ENCODE peak calls at places on chromosome 6, in seven cellular contexts. I is pancreas, D is cardiac fibroblast, J is GM12865, U is left lung, O is GM12878, R is esophagus squamous epithelium. T is an unnamed sample.

GRCh38 chr6:14079433-14079832 is 38.1 kb upstream of the CD83 start:
- DNase-seq in I (no peak), D (peak), J (no peak), U (no peak), O (no peak), R (no peak), T (no peak)

GRCh38 chr6:68975064-68975463 is 340.0 kb downstream of the ADGRB3 start:
- DNase-seq in I (no peak), D (peak), J (no peak), U (no peak), O (no peak), R (no peak), T (no peak)

GRCh38 chr6:135423649-135424128 is 73.9 kb downstream of the AHI1 start:
- DNase-seq in I (no peak), D (peak), J (peak), U (no peak), O (peak), R (no peak), T (peak)

GRCh38 chr6:148547110-148547509 is 199.7 kb upstream of the UST start:
- DNase-seq in I (no peak), D (no peak), J (no peak), U (no peak), O (no peak), R (no peak), T (no peak)

GRCh38 chr6:140546640-140547039 is 1172.2 kb upstream of the CITED2 start:
- DNase-seq in I (no peak), D (no peak), J (no peak), U (no peak), O (no peak), R (no peak), T (no peak)

GRCh38 chr6:63392092-63392724 is 72.4 kb upstream of the LGSN start:
- DNase-seq in I (no peak), D (no peak), J (no peak), U (no peak), O (no peak), R (no peak), T (no peak)

GRCh38 chr6:122609881-122610689 is at the start of gene PKIB:
- DNase-seq in I (peak), D (peak), J (peak), U (peak), O (no peak), R (no peak), T (no peak)

GRCh38 chr6:84774174-84775158 is 10.1 kb upstream of the TBX18 start:
- DNase-seq in I (peak), D (peak), J (no peak), U (no peak), O (no peak), R (no peak), T (no peak)

GRCh38 chr6:89675949-89676753 is 37.6 kb upstream of the LYRM2 start:
- DNase-seq in I (no peak), D (peak), J (no peak), U (no peak), O (no peak), R (no peak), T (no peak)

GRCh38 chr6:73586416-73586974 is 65.7 kb upstream of the EEF1A1 start:
- DNase-seq in I (no peak), D (peak), J (peak), U (no peak), O (peak), R (no peak), T (no peak)

GRCh38 chr6:27126046-27126814 is 121.3 kb upstream of the PRSS16 start:
- DNase-seq in I (no peak), D (no peak), J (no peak), U (no peak), O (no peak), R (no peak), T (no peak)

GRCh38 chr6:135181333-135182119 is 418 bp downstream of the MYB start:
- DNase-seq in I (no peak), D (no peak), J (peak), U (no peak), O (no peak), R (no peak), T (no peak)

GRCh38 chr6:40903456-40903855 is 135.6 kb downstream of the UNC5CL start:
- DNase-seq in I (no peak), D (no peak), J (no peak), U (no peak), O (no peak), R (no peak), T (no peak)

GRCh38 chr6:163066200-163066599 is 338.4 kb downstream of the PACRG start:
- DNase-seq in I (no peak), D (no peak), J (no peak), U (no peak), O (no peak), R (no peak), T (no peak)

GRCh38 chr6:132300323-132300949 is 100.8 kb downstream of the MOXD1 start:
- DNase-seq in I (no peak), D (peak), J (peak), U (no peak), O (no peak), R (no peak), T (peak)

GRCh38 chr6:148790404-148790803 is 43.6 kb downstream of the UST start:
- DNase-seq in I (no peak), D (no peak), J (no peak), U (no peak), O (no peak), R (no peak), T (no peak)

GRCh38 chr6:2791124-2792050 is 26.2 kb downstream of the WRNIP1 start:
- DNase-seq in I (peak), D (peak), J (peak), U (peak), O (peak), R (no peak), T (peak)

DNA sequence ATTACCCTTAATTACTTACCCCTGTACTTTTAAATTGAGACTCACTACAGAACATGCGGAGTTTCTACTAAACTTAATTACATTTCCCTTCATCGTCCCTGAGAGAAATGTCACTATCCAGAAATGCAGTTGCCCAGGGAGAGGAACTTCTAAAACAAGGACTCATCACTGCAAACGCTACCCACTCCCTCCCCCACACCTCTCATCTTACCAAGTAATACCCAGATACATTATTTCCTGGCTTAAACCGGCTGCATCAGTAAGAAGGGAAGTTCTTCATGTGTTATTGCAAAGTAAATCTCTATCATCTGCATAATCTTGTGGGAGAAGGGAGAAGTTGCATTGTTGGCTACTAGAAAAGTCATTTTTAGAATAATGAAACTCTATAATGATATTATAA is 138.3 kb downstream of the IPCEF1 start:
- DNase-seq in I (no peak), D (no peak), J (no peak), U (no peak), O (no peak), R (no peak), T (no peak)
- H3K4me3 ChIP-seq in I (no peak), D (no peak), J (no peak), U (no peak), O (no peak), R (no peak), T (no peak)

GRCh38 chr6:100257661-100258395 is 206.9 kb downstream of the SIM1 start:
- DNase-seq in I (no peak), D (peak), J (peak), U (no peak), O (peak), R (no peak), T (no peak)
- TF ChIP-seq CTCF in I (no peak), D (no peak), J (no peak), U (no peak), O (no peak), R (no peak), T (peak)

GRCh38 chr6:53728570-53729194 is 63.1 kb upstream of the KLHL31 start:
- DNase-seq in I (peak), D (peak), J (peak), U (peak), O (no peak), R (no peak), T (no peak)

GRCh38 chr6:53725791-53726575 is 60.4 kb upstream of the KLHL31 start:
- DNase-seq in I (peak), D (peak), J (peak), U (peak), O (no peak), R (no peak), T (peak)

GRCh38 chr6:53724501-53724900 is 58.9 kb upstream of the KLHL31 start:
- DNase-seq in I (no peak), D (no peak), J (no peak), U (no peak), O (no peak), R (no peak), T (no peak)

GRCh38 chr6:53730767-53731166 is 64.0 kb upstream of the LRRC1 start:
- DNase-seq in I (no peak), D (no peak), J (no peak), U (no peak), O (no peak), R (no peak), T (no peak)

DNA sequence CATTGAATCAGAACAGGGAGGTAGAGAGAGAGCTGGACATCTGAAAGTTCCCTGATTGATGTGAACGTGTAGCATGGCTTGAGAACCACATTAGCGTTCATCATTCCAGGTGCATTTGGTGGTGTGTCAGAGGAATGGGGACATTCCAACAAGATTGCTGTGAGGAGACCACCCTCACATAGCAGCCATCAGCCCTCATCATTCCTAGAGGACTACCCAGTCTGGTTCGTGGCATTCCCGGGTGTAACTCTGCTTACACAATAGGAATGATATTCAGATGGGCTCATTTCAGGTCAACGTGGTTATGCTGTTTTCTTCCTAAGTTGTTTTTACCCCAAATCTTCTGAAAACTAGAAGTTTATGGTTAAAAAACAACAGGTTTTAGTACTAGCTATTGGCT is 62.2 kb upstream of the KLHL31 start:
- DNase-seq in I (no peak), D (no peak), J (no peak), U (no peak), O (no peak), R (no peak), T (no peak)
- H3K4me3 ChIP-seq in I (no peak), D (no peak), J (no peak), U (no peak), O (no peak), R (no peak), T (no peak)

DNA sequence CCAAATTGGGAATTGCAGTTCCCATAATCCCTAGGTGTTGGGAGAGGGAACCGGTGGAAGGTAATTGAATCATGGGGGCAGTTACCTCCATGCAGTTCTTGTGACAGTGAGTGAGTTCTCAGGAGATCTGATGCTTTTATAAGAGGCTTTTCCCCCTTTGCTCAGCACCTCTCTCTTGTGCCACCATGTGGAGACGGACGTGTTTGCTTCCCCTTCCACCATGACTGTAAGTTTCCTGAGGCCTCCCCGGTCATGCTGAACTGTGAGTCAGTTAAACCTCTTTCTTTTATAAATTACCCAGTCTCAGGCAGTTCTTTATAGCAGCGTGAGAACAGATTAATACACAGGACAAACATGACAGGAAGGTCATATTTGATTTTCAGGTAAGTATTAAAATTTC is 25.3 kb upstream of the HECA start:
- DNase-seq in I (no peak), D (peak), J (peak), U (no peak), O (no peak), R (no peak), T (no peak)
- TF ChIP-seq CTCF in I (no peak), D (peak), J (peak), U (no peak), O (peak), R (peak), T (peak)

DNA sequence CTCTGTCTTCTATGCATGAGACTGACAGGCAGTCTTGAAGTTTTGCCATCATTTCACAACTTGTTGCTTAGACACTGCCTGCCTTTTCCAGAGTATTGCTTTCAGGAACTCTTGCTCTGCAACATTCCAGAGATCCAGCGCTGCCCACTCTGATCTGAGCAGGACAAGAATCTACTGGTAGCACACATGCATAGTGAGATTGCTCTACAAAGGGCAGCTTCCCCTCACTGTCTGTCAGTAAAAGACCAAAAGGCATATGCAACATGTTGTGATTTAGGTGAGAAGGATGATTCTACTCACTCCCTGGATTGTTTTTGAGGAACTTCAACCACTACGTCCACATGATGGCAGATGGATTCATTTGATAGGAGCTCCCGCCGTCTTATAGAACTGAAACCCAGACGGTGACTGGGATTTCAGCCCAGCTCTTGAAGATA is 259.1 kb downstream of the ARID1B start:
- DNase-seq in I (peak), D (peak), J (no peak), U (no peak), O (no peak), R (no peak), T (no peak)
- H3K4me3 ChIP-seq in I (no peak), D (no peak), J (no peak), U (no peak), O (no peak), R (peak), T (no peak)

DNA sequence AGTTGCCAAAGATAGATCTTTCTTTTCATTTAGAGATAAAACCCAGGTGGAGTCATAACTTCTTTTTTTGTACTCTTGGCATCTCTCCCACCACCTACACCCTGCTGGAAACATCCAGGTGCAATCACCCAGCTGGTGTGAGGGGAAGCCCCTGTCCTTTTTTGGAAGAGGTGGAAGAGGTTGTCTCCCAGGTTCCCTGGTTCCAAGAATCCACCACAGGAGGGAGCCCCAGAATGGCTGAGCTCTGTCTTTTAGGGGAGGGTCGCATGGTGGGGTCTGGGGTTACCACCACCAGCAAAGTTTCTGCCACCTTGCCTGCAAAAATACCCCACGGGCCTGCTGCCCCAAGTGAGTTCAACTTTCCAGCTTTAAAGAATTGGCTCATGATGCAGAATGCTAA is 10.8 kb downstream of the SMOC2 start:
- DNase-seq in I (no peak), D (no peak), J (no peak), U (no peak), O (no peak), R (no peak), T (no peak)
- TF ChIP-seq CTCF in I (no peak), D (peak), J (no peak), U (no peak), O (no peak), R (no peak), T (no peak)

GRCh38 chr6:43229803-43230239 is 540 bp upstream of the DNPH1 start:
- DNase-seq in I (no peak), D (no peak), J (no peak), U (no peak), O (no peak), R (no peak), T (no peak)
- H3K4me3 ChIP-seq in I (no peak), D (no peak), J (peak), U (no peak), O (no peak), R (peak), T (no peak)

DNA sequence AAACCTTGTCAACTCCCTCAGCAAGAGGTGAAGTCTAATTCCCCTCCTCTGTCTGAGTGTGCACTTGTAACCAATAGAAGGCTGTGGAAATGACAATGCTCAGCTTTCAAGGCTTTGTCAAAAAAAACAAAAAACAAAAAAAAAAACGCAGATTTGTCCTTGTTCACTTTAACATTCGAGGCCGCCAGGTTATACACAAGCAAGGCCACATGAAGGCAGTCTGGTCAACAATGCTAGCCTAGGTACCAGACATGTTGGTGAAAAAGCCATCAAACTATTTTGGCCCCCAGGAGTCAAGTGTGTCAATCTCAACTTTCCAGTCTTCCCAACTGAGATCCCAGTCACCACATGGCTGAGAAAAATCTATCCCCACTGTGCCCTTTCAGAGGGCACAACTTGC is 92.3 kb downstream of the CDK19 start:
- DNase-seq in I (no peak), D (no peak), J (no peak), U (no peak), O (no peak), R (no peak), T (no peak)
- TF ChIP-seq CTCF in I (no peak), D (no peak), J (no peak), U (no peak), O (no peak), R (no peak), T (no peak)

GRCh38 chr6:137416376-137417109 is 77.7 kb downstream of the OLIG3 start:
- DNase-seq in I (no peak), D (peak), J (no peak), U (no peak), O (no peak), R (no peak), T (no peak)

GRCh38 chr6:137415127-137415833 is 78.9 kb downstream of the OLIG3 start:
- DNase-seq in I (peak), D (peak), J (peak), U (peak), O (no peak), R (no peak), T (no peak)

GRCh38 chr6:137415834-137416190 is 78.4 kb downstream of the OLIG3 start:
- DNase-seq in I (no peak), D (no peak), J (no peak), U (no peak), O (no peak), R (no peak), T (no peak)

GRCh38 chr6:137413482-137413881 is 80.7 kb downstream of the OLIG3 start:
- DNase-seq in I (no peak), D (no peak), J (no peak), U (no peak), O (no peak), R (no peak), T (no peak)

DNA sequence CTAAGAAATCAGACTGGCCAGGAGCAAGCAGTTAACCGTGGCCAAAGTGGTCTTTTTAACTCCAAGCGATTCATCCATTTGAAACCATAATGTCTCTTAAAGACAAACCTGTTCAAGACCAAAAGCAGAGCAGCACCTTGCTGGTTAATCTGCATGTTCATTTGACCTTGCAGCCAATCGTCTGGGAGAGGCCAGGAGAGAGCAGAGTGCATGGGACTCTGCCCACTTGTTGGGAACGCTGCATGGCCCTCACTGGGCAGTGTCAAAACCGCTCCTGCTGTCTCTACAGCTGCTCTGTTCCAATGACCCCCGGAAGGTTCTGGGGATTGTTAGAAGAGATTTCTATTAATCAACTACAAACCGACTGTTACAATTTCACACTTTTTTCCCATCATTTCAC is 79.6 kb downstream of the OLIG3 start:
- DNase-seq in I (no peak), D (no peak), J (no peak), U (no peak), O (no peak), R (no peak), T (no peak)
- H3K4me3 ChIP-seq in I (no peak), D (no peak), J (no peak), U (no peak), O (no peak), R (peak), T (no peak)

T was measured in GM12864.